ENCODE peak calls at places on chromosomes 3 and 15, in eight cellular contexts. F is endothelial cell of umbilical vein, Z is fibroblast of lung, C is tibial artery, V is cardiac muscle cell, H is lower lobe of right lung, R is suprapubic skin, G is OCI-LY7. S is an unnamed sample.

GRCh38 chr3:78165876-78166275 is 1126.0 kb downstream of the ROBO2 start:
- DNase-seq in F (peak; percentile 26), Z (peak; percentile 31), C (no peak), V (no peak), H (no peak), R (no peak), G (no peak), S (no peak)

GRCh38 chr15:32843211-32843907 is 125.6 kb downstream of the GREM1 start:
- DNase-seq in F (no peak), Z (no peak), C (no peak), V (no peak), H (no peak), R (no peak), G (no peak), S (peak; percentile 84)

GRCh38 chr3:194685050-194685722 is 497 bp upstream of the FAM43A start:
- DNase-seq in F (no peak), Z (no peak), C (no peak), V (no peak), H (no peak), R (no peak), G (no peak), S (no peak)

GRCh38 chr15:90184119-90184785 is 16.9 kb upstream of the SEMA4B start:
- DNase-seq in F (no peak), Z (peak; percentile 55), C (peak; percentile 89), V (peak; percentile 92), H (peak; percentile 86), R (peak; percentile 70), G (no peak), S (no peak)

GRCh38 chr15:56759450-56759845 is 26.1 kb upstream of the ZNF280D start:
- DNase-seq in F (no peak), Z (peak; percentile 92), C (peak; percentile 73), V (peak; percentile 93), H (no peak), R (no peak), G (no peak), S (peak; percentile 20)

GRCh38 chr15:75233504-75234190 is 24.5 kb upstream of the GOLGA6C start:
- DNase-seq in F (no peak), Z (no peak), C (peak; percentile 11), V (no peak), H (no peak), R (peak; percentile 48), G (no peak), S (no peak)

GRCh38 chr3:14406336-14406735 is 3.9 kb downstream of the SLC6A6 start:
- DNase-seq in F (no peak), Z (no peak), C (no peak), V (no peak), H (no peak), R (no peak), G (no peak), S (no peak)

GRCh38 chr3:166554006-166554405 is 716.8 kb upstream of the BCHE start:
- DNase-seq in F (no peak), Z (peak; percentile 6), C (no peak), V (no peak), H (no peak), R (no peak), G (no peak), S (peak; percentile 47)

GRCh38 chr3:190024912-190025311 is 95.8 kb downstream of the P3H2 start:
- DNase-seq in F (peak; percentile 76), Z (no peak), C (no peak), V (peak; percentile 50), H (no peak), R (no peak), G (no peak), S (peak; percentile 81)

GRCh38 chr3:126456766-126457388 is 18.8 kb downstream of the ZXDC start:
- DNase-seq in F (no peak), Z (no peak), C (no peak), V (no peak), H (peak; percentile 32), R (peak; percentile 38), G (no peak), S (no peak)

GRCh38 chr3:172710709-172711456 is at the start of gene NCEH1:
- DNase-seq in F (peak; percentile 98), Z (peak; percentile 95), C (peak; percentile 93), V (peak; percentile 93), H (peak; percentile 94), R (peak; percentile 95), G (peak; percentile 96), S (peak; percentile 93)
- H3K4me1 ChIP-seq in F (peaks cover 26% of the 10 kb centered on the region), Z (peaks cover 10% of the 10 kb centered on the region), C (no peaks in the 10 kb centered on the region), V (peaks cover 6% of the 10 kb centered on the region), H (peaks cover 30% of the 10 kb centered on the region), R (peaks cover 39% of the 10 kb centered on the region), G (peaks cover 20% of the 10 kb centered on the region), S (no peaks in the 10 kb centered on the region)

GRCh38 chr3:113968986-113969385 is 21.2 kb downstream of the ZDHHC23 start:
- DNase-seq in F (no peak), Z (peak; percentile 29), C (no peak), V (peak; percentile 83), H (no peak), R (no peak), G (no peak), S (peak; percentile 40)
- H3K36me3 ChIP-seq in F (no peaks in the 10 kb centered on the region), Z (no peaks in the 10 kb centered on the region), C (peaks cover under 1% of the 10 kb centered on the region), V (no peaks in the 10 kb centered on the region), H (no peaks in the 10 kb centered on the region), R (peaks cover 7% of the 10 kb centered on the region), G (peaks cover 24% of the 10 kb centered on the region), S (no peaks in the 10 kb centered on the region)

DNA sequence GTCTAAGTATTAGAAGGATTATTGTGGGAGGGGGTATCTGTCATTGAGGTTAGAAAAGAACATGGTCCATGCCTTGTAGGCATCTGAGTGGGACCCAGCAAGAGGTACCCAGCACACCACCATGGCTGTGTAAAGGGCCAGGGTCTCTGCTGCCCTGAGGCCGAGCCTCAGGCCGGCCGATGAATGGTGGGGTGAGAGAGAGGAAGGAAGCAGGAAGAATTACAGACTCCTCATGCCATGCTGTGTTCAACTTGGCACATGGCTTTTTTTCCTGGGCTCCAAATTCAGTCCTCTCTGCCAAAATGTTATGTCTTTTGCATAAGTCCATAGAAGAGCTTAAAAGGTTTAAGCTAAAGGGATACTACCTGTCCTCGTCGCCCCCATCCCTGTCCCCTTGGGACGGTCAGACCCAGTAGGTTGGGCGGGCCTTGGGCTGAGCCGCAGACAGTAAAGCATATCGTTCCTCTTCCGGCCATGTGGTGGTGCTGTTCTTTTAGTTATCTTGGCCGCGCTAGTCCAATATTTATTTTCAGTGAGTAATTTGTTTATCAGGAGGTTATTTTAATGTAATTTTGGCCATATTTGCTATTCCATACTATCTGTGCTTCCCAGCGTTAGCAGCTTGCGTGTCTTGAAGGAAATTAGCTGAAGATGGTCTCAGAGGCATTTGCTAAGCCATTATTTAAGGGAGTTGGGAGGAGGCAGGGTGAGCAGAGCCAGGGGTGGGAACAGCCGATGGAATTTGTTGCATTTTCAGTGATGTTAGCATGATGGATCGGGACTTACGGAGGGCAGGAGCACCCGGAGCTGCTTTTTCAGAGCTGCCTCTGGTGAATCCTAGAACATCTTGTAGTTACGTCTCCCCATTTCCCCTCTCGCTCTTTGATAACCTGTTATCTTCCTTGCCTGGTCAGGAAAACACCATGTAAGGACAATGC is 152.5 kb downstream of the AGBL1 start:
- DNase-seq in F (no peak), Z (peak; percentile 25), C (no peak), V (peak; percentile 22), H (no peak), R (no peak), G (peak; percentile 37), S (peak; percentile 45)
- H3K27ac ChIP-seq in F (no peak overlapping the region), Z (no peak overlapping the region), C (no peak overlapping the region), V (no peak overlapping the region), H (no peak overlapping the region), R (no peak overlapping the region), G (no peak overlapping the region), S (no peak overlapping the region)

GRCh38 chr3:50321146-50321843 is 1.2 kb downstream of the HYAL2 start:
- DNase-seq in F (peak; percentile 91), Z (peak; percentile 89), C (peak; percentile 90), V (peak; percentile 93), H (peak; percentile 94), R (peak; percentile 92), G (peak; percentile 92), S (peak; percentile 86)

GRCh38 chr3:50319181-50319871 is 3.2 kb downstream of the HYAL2 start:
- DNase-seq in F (no peak), Z (no peak), C (no peak), V (no peak), H (no peak), R (peak; percentile 63), G (no peak), S (no peak)

GRCh38 chr3:50321844-50322385 is 630 bp downstream of the HYAL2 start:
- DNase-seq in F (no peak), Z (no peak), C (peak; percentile 60), V (no peak), H (no peak), R (peak; percentile 80), G (no peak), S (no peak)

GRCh38 chr3:50319872-50320625 is 2.5 kb downstream of the HYAL2 start:
- DNase-seq in F (peak; percentile 46), Z (no peak), C (no peak), V (no peak), H (no peak), R (no peak), G (no peak), S (no peak)

DNA sequence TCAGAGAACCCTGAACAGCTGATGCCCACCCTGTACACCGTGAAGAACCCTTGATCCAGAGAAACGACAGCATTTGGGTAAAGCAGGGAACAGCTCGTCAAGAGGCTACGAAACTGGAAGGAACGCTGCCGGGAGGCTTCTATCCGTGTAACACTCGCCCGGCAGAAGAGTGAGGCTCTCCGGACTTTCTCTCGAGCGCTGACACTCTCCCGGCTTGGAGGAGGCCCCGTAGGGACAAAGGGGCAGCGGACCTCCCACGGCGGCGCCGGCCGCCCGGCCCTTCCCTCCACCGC is 1.7 kb downstream of the HYAL2 start:
- DNase-seq in F (no peak), Z (no peak), C (no peak), V (no peak), H (no peak), R (no peak), G (no peak), S (no peak)
- H3K4me1 ChIP-seq in F (peaks cover 67% of the 10 kb centered on the region), Z (peaks cover 7% of the 10 kb centered on the region), C (no peaks in the 10 kb centered on the region), V (peaks cover 24% of the 10 kb centered on the region), H (peaks cover 89% of the 10 kb centered on the region), R (peaks cover 85% of the 10 kb centered on the region), G (peaks cover 49% of the 10 kb centered on the region), S (peaks cover 3% of the 10 kb centered on the region)

GRCh38 chr3:99861216-99861615 is 43.6 kb downstream of the CMSS1 start:
- DNase-seq in F (no peak), Z (no peak), C (no peak), V (no peak), H (no peak), R (no peak), G (no peak), S (no peak)

GRCh38 chr3:99862208-99862607 is 44.5 kb downstream of the CMSS1 start:
- DNase-seq in F (peak; percentile 51), Z (peak; percentile 42), C (no peak), V (no peak), H (no peak), R (no peak), G (no peak), S (no peak)

GRCh38 chr3:99858461-99858860 is 40.8 kb downstream of the CMSS1 start:
- DNase-seq in F (no peak), Z (no peak), C (no peak), V (no peak), H (no peak), R (no peak), G (no peak), S (no peak)

GRCh38 chr3:99857278-99857677 is 39.6 kb downstream of the CMSS1 start:
- DNase-seq in F (no peak), Z (no peak), C (no peak), V (no peak), H (no peak), R (no peak), G (no peak), S (no peak)

DNA sequence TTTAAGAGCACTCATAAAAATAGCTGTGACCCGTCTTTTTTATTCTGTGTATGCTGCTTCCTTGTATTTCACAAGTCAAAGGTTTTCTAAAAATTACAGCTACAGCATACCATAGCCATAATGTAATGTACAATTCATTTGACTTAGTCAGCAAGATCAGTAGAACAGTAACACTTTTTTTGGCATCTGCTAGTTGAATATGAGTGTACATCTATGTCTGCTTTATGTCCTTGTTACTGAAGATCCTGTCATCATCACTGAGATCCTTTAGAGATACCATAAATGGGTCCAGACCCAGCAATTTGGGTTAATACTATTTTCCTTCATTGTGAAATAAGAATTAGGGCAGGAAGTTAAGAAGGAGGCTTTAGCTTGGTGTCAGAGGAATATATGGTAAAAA is 42.2 kb downstream of the CMSS1 start:
- DNase-seq in F (peak; percentile 32), Z (peak; percentile 96), C (no peak), V (peak; percentile 91), H (no peak), R (no peak), G (no peak), S (peak; percentile 49)
- H3K36me3 ChIP-seq in F (peaks cover 6% of the 10 kb centered on the region), Z (peaks cover 14% of the 10 kb centered on the region), C (peaks cover 48% of the 10 kb centered on the region), V (no peaks in the 10 kb centered on the region), H (peaks cover 16% of the 10 kb centered on the region), R (peaks cover 10% of the 10 kb centered on the region), G (no peaks in the 10 kb centered on the region), S (no peaks in the 10 kb centered on the region)

S was measured in A673.